ENCODE peak calls at places on chromosomes 7 and 10, in seven cellular contexts. J, Q, E, U, R, K and A are unnamed samples.

GRCh38 chr10:90871279-90871760 is 454 bp upstream of the RPP30 start:
- DNase-seq in J (peak; percentile 37), R (peak; percentile 16), Q (peak; percentile 44), K (peak; percentile 36), E (peak; percentile 22), U (no peak), A (peak; percentile 50)

GRCh38 chr10:127196227-127196954 is at the start of gene INSYN2A:
- DNase-seq in R (no peak), U (no peak), E (peak; percentile 42), K (no peak), Q (peak; percentile 30), J (peak; percentile 54), A (no peak)

GRCh38 chr10:14889318-14889717 is 10.7 kb downstream of the SUV39H2 start:
- DNase-seq in J (no peak), E (no peak), K (no peak), U (no peak), R (no peak), Q (no peak), A (peak; percentile 30)

GRCh38 chr7:34342403-34342802 is 315.6 kb upstream of the NPSR1 start:
- DNase-seq in J (no peak), R (no peak), K (no peak), Q (no peak), E (no peak), U (no peak), A (no peak)

GRCh38 chr7:100799037-100799896 is 28.1 kb downstream of the EPHB4 start:
- DNase-seq in U (peak; percentile 28), R (peak; percentile 44), Q (peak; percentile 79), K (peak; percentile 39), J (no peak), E (peak; percentile 61), A (peak; percentile 70)

GRCh38 chr7:20165146-20165510 is 52.1 kb downstream of the MACC1 start:
- DNase-seq in R (no peak), E (no peak), J (no peak), Q (no peak), K (no peak), U (no peak), A (no peak)

GRCh38 chr10:33010132-33011037 is 52.4 kb upstream of the ITGB1 start:
- DNase-seq in K (no peak), E (no peak), Q (no peak), J (no peak), U (peak; percentile 7), R (peak; percentile 29), A (no peak)

GRCh38 chr7:107563761-107564552 is at the start of the genes COG5 and DUS4L:
- DNase-seq in J (peak; percentile 78), U (peak; percentile 76), E (peak; percentile 84), Q (peak; percentile 87), K (peak; percentile 86), R (peak; percentile 84), A (peak; percentile 88)

GRCh38 chr7:80231719-80232118 is 97.1 kb downstream of the GNAI1 start:
- DNase-seq in R (no peak), K (no peak), E (no peak), J (no peak), Q (no peak), U (no peak), A (no peak)

GRCh38 chr7:36440880-36441279 is 51.2 kb downstream of the ANLN start:
- DNase-seq in Q (no peak), U (no peak), J (no peak), E (no peak), R (no peak), K (no peak), A (peak; percentile 14)

GRCh38 chr10:98920362-98920761 is 315.3 kb downstream of the HPSE2 start:
- DNase-seq in U (no peak), E (no peak), R (no peak), Q (no peak), J (no peak), K (no peak), A (no peak)

GRCh38 chr7:47588704-47589225 is 6.9 kb upstream of the TNS3 start:
- DNase-seq in Q (peak; percentile 76), U (no peak), R (no peak), K (no peak), J (no peak), E (no peak), A (peak; percentile 71)

GRCh38 chr10:543131-543530 is 146.3 kb downstream of the DIP2C start:
- DNase-seq in R (no peak), U (no peak), J (no peak), Q (no peak), E (no peak), K (no peak), A (no peak)

GRCh38 chr7:919924-920341 is 34.5 kb downstream of the ADAP1 start:
- DNase-seq in U (no peak), K (no peak), R (no peak), E (peak; percentile 11), J (no peak), Q (peak; percentile 80), A (no peak)

GRCh38 chr7:31096882-31097258 is 44.8 kb downstream of the ADCYAP1R1 start:
- DNase-seq in K (no peak), Q (no peak), R (no peak), U (no peak), E (no peak), J (no peak), A (no peak)